ENCODE peak calls at places on chromosomes 5 and 9, in eight cellular contexts. E is lower leg skin, F is sigmoid colon, M is A549, W is GM12878, R is transverse colon, S is HCT116, J is adrenal gland. V is an unnamed sample.

GRCh38 chr9:104088416-104088815 is 5.7 kb upstream of the SMC2 start:
- DNase-seq in E (no peak), F (no peak), M (no peak), W (no peak), R (no peak), S (no peak), J (no peak), V (peak)

GRCh38 chr5:72209515-72210115 is 102.3 kb downstream of the MAP1B start:
- DNase-seq in E (no peak), F (peak), M (no peak), W (no peak), R (no peak), S (no peak), J (no peak), V (no peak)

GRCh38 chr5:116583823-116584222 is 9.2 kb upstream of the SEMA6A start:
- DNase-seq in E (no peak), F (no peak), M (no peak), W (no peak), R (no peak), S (no peak), J (no peak), V (no peak)

GRCh38 chr5:168987540-168988300 is 313.2 kb downstream of the SLIT3 start:
- DNase-seq in E (peak), F (peak), M (peak), W (no peak), R (peak), S (peak), J (peak), V (peak)

GRCh38 chr5:134046801-134047707 is 42.3 kb upstream of the VDAC1 start:
- DNase-seq in E (no peak), F (no peak), M (no peak), W (no peak), R (no peak), S (no peak), J (no peak), V (no peak)

GRCh38 chr5:74122175-74122574 is 496.2 kb downstream of the ARHGEF28 start:
- DNase-seq in E (no peak), F (no peak), M (no peak), W (no peak), R (no peak), S (no peak), J (no peak), V (no peak)

GRCh38 chr5:126414874-126415502 is 8.2 kb upstream of the GRAMD2B start:
- DNase-seq in E (no peak), F (peak), M (no peak), W (no peak), R (no peak), S (no peak), J (peak), V (no peak)

GRCh38 chr9:111622626-111623025 is 8.5 kb upstream of the DNAJC25 start:
- DNase-seq in E (no peak), F (no peak), M (peak), W (no peak), R (no peak), S (no peak), J (peak), V (no peak)

GRCh38 chr5:51821697-51822096 is 438.4 kb downstream of the ISL1 start:
- DNase-seq in E (no peak), F (no peak), M (no peak), W (no peak), R (no peak), S (no peak), J (no peak), V (no peak)

GRCh38 chr5:168324864-168325615 is 33.6 kb downstream of the WWC1 start:
- DNase-seq in E (no peak), F (no peak), M (peak), W (no peak), R (no peak), S (peak), J (no peak), V (no peak)

GRCh38 chr5:132388244-132389050 is 18.9 kb downstream of the SLC22A5 start:
- DNase-seq in E (peak), F (peak), M (no peak), W (no peak), R (peak), S (no peak), J (peak), V (no peak)

GRCh38 chr9:99873943-99874584 is 32.4 kb upstream of the STX17 start:
- DNase-seq in E (no peak), F (no peak), M (no peak), W (no peak), R (no peak), S (no peak), J (no peak), V (no peak)

GRCh38 chr5:73513996-73514395 is 15.8 kb downstream of the BTF3 start:
- DNase-seq in E (no peak), F (no peak), M (no peak), W (no peak), R (peak), S (no peak), J (no peak), V (no peak)

GRCh38 chr5:36648426-36648825 is 42.0 kb downstream of the SLC1A3 start:
- DNase-seq in E (no peak), F (no peak), M (no peak), W (no peak), R (no peak), S (no peak), J (no peak), V (peak)

GRCh38 chr9:134891016-134891589 is 10.5 kb downstream of the FCN2 start:
- DNase-seq in E (peak), F (no peak), M (no peak), W (no peak), R (no peak), S (no peak), J (no peak), V (no peak)

GRCh38 chr5:95081500-95082355 is 203.2 kb downstream of the MCTP1 start:
- DNase-seq in E (peak), F (peak), M (peak), W (peak), R (peak), S (no peak), J (peak), V (peak)

GRCh38 chr5:124732891-124733670 is 13.4 kb downstream of the ZNF608 start:
- DNase-seq in E (no peak), F (no peak), M (no peak), W (no peak), R (no peak), S (no peak), J (no peak), V (no peak)

GRCh38 chr9:98057095-98057799 is 715 bp downstream of the NANS start:
- DNase-seq in E (peak), F (no peak), M (no peak), W (no peak), R (no peak), S (no peak), J (no peak), V (peak)

GRCh38 chr5:171541380-171541779 is 121.9 kb downstream of the FGF18 start:
- DNase-seq in E (no peak), F (no peak), M (no peak), W (no peak), R (no peak), S (no peak), J (no peak), V (no peak)

GRCh38 chr5:132253452-132254320 is 3.8 kb upstream of the PDLIM4 start:
- DNase-seq in E (peak), F (peak), M (no peak), W (no peak), R (peak), S (no peak), J (peak), V (no peak)

GRCh38 chr5:93584531-93585053 is 1.6 kb downstream of the NR2F1 start:
- DNase-seq in E (no peak), F (no peak), M (no peak), W (no peak), R (no peak), S (no peak), J (no peak), V (peak)

GRCh38 chr5:78653031-78653430 is 4.5 kb upstream of the LHFPL2 start:
- DNase-seq in E (no peak), F (no peak), M (no peak), W (no peak), R (no peak), S (no peak), J (no peak), V (no peak)

GRCh38 chr9:38659538-38659937 is 39.1 kb upstream of the ANKRD18A start:
- DNase-seq in E (no peak), F (no peak), M (no peak), W (no peak), R (no peak), S (no peak), J (no peak), V (no peak)

GRCh38 chr5:31232273-31232888 is 38.9 kb downstream of the CDH6 start:
- DNase-seq in E (no peak), F (no peak), M (peak), W (no peak), R (no peak), S (peak), J (no peak), V (peak)

GRCh38 chr5:119267958-119268386 is 87.8 kb upstream of the TNFAIP8 start:
- DNase-seq in E (peak), F (peak), M (peak), W (peak), R (peak), S (peak), J (peak), V (peak)

GRCh38 chr5:5017827-5018559 is 122.1 kb upstream of the ADAMTS16 start:
- DNase-seq in E (no peak), F (no peak), M (peak), W (no peak), R (no peak), S (no peak), J (no peak), V (no peak)

GRCh38 chr5:38149815-38150195 is 108.6 kb upstream of the EGFLAM start:
- DNase-seq in E (no peak), F (no peak), M (no peak), W (no peak), R (no peak), S (no peak), J (no peak), V (no peak)

GRCh38 chr9:130316406-130316805 is 50.8 kb downstream of the HMCN2 start:
- DNase-seq in E (no peak), F (no peak), M (no peak), W (no peak), R (no peak), S (no peak), J (no peak), V (no peak)

DNA sequence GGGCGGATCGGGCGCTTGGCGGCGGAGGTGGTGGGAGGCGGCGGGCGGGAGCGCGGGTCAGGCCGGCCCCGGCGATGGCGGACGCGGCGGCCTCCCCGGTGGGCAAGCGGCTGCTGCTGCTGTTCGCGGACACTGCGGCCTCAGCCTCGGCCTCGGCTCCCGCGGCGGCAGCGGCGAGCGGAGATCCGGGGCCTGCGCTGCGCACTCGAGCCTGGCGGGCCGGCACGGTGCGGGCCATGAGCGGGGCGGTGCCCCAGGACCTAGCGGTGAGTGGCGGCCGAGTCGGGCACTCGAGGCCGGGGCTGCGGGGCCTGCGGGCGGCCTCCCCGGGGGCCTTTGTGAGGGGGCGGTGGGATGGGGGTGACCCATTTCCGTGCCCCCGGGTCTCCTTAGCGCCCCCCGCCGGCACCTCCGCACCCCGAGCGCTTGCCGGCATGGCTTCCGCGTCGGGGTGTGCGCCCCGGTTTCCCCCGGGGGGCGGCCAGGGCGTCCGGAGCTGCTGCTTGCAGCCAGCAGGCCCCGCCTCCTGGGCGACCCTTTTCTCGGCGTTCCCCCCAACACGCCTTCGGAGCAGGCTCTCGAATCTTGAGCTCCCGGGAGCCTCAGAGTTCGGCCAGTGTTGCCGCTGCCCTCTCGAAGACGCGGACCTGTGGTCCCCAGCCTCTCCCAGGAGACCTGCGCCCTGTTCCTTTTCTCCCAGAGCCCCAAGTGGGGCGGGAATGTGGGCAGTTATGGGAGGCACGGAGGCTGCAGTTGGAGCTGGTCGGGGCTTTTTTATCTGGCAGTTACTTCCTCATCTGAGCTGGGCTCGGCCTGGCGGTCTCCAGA is 451 bp downstream of the KDM3B start:
- DNase-seq in E (peak), F (peak), M (peak), W (no peak), R (peak), S (no peak), J (peak), V (peak)
- TF ChIP-seq POLR2A in E (no peak), F (peak), M (peak), W (peak), R (peak), S (no peak), J (no peak), V (peak)

GRCh38 chr5:81776258-81776657 is 25.4 kb upstream of the SSBP2 start:
- DNase-seq in E (no peak), F (no peak), M (no peak), W (no peak), R (peak), S (no peak), J (no peak), V (peak)

GRCh38 chr5:81778642-81779041 is 27.7 kb upstream of the SSBP2 start:
- DNase-seq in E (no peak), F (no peak), M (no peak), W (no peak), R (no peak), S (no peak), J (peak), V (peak)

GRCh38 chr5:81782811-81783210 is 31.9 kb upstream of the SSBP2 start:
- DNase-seq in E (no peak), F (no peak), M (no peak), W (no peak), R (no peak), S (no peak), J (no peak), V (peak)

GRCh38 chr5:81779935-81780266 is 29.0 kb upstream of the SSBP2 start:
- DNase-seq in E (no peak), F (no peak), M (no peak), W (no peak), R (no peak), S (no peak), J (no peak), V (no peak)

GRCh38 chr5:81779125-81779934 is 28.4 kb upstream of the SSBP2 start:
- DNase-seq in E (peak), F (peak), M (no peak), W (peak), R (peak), S (no peak), J (peak), V (peak)
- TF ChIP-seq POLR2A in E (no peak), F (no peak), M (no peak), W (peak), R (no peak), S (no peak), J (no peak), V (peak)

GRCh38 chr9:94668424-94668916 is 29.2 kb upstream of the FBP1 start:
- DNase-seq in E (no peak), F (no peak), M (no peak), W (no peak), R (no peak), S (no peak), J (no peak), V (no peak)
- TF ChIP-seq POLR2A in E (no peak), F (no peak), M (no peak), W (no peak), R (no peak), S (no peak), J (no peak), V (no peak)

GRCh38 chr5:180860887-180861822 is at the start of gene ZFP62:
- DNase-seq in E (peak), F (peak), M (peak), W (peak), R (peak), S (peak), J (peak), V (peak)
- TF ChIP-seq POLR2A in E (no peak), F (peak), M (peak), W (peak), R (peak), S (peak), J (peak), V (peak)

GRCh38 chr5:1485320-1486118 is 38.2 kb downstream of the LPCAT1 start:
- DNase-seq in E (no peak), F (no peak), M (no peak), W (no peak), R (no peak), S (no peak), J (no peak), V (no peak)
- TF ChIP-seq POLR2A in E (no peak), F (no peak), M (no peak), W (peak), R (no peak), S (no peak), J (no peak), V (no peak)

GRCh38 chr5:86570427-86571083 is 47.2 kb upstream of the COX7C start:
- DNase-seq in E (no peak), F (no peak), M (peak), W (no peak), R (no peak), S (no peak), J (no peak), V (no peak)
- TF ChIP-seq POLR2A in E (no peak), F (no peak), M (peak), W (no peak), R (no peak), S (no peak), J (no peak), V (no peak)

GRCh38 chr9:91211919-91212318 is 149.8 kb downstream of the AUH start:
- DNase-seq in E (no peak), F (no peak), M (no peak), W (no peak), R (no peak), S (no peak), J (no peak), V (no peak)
- TF ChIP-seq POLR2A in E (no peak), F (no peak), M (no peak), W (no peak), R (no peak), S (no peak), J (no peak), V (no peak)

V was measured in erythroblast.